ENCODE peak calls at places on chromosomes 5 and 9, in ten cellular contexts. H, K, X, A, U, D, V, E, J and Q are unnamed samples.

GRCh38 chr9:124040935-124041816 is 29.6 kb downstream of the LHX2 start:
- DNase-seq in A (peak), D (peak), K (no peak), H (peak), V (peak), E (no peak), X (no peak), U (no peak), J (peak), Q (no peak)

GRCh38 chr5:42836070-42836769 is 24.5 kb upstream of the SELENOP start:
- DNase-seq in H (no peak), E (no peak), J (no peak), K (no peak), U (no peak), V (no peak), X (no peak), A (no peak), D (no peak), Q (no peak)

GRCh38 chr5:172792693-172793570 is 21.9 kb upstream of the DUSP1 start:
- DNase-seq in U (no peak), E (no peak), A (no peak), D (no peak), K (no peak), X (no peak), V (no peak), J (no peak), H (no peak), Q (no peak)

GRCh38 chr5:132265336-132266030 is 8.0 kb downstream of the PDLIM4 start:
- DNase-seq in K (peak), D (peak), A (no peak), J (peak), H (no peak), V (peak), U (peak), X (peak), E (no peak), Q (peak)

GRCh38 chr5:138444774-138445546 is 6.1 kb downstream of the REEP2 start:
- DNase-seq in E (no peak), A (no peak), K (peak), D (no peak), H (no peak), X (no peak), V (no peak), J (no peak), U (no peak), Q (no peak)

GRCh38 chr9:86600291-86600690 is 246.1 kb upstream of the TUT7 start:
- DNase-seq in V (no peak), E (peak), U (no peak), J (no peak), A (no peak), K (no peak), X (peak), H (no peak), D (no peak), Q (no peak)

GRCh38 chr5:168916852-168917251 is 337.7 kb upstream of the PANK3 start:
- DNase-seq in A (no peak), K (no peak), E (no peak), J (no peak), U (no peak), V (no peak), H (no peak), X (peak), D (no peak), Q (no peak)

GRCh38 chr9:97462914-97463313 is 38.6 kb upstream of the TMOD1 start:
- DNase-seq in H (no peak), J (no peak), U (no peak), K (no peak), D (no peak), V (no peak), E (no peak), A (no peak), X (no peak), Q (no peak)

GRCh38 chr5:71932131-71932635 is 175.1 kb upstream of the MAP1B start:
- DNase-seq in X (peak), K (no peak), V (no peak), H (no peak), A (no peak), D (no peak), J (no peak), E (no peak), U (no peak), Q (no peak)

GRCh38 chr5:54063817-54064216 is 246.6 kb downstream of the ARL15 start:
- DNase-seq in V (no peak), D (no peak), K (no peak), U (peak), X (no peak), A (no peak), J (no peak), H (no peak), E (no peak), Q (no peak)

DNA sequence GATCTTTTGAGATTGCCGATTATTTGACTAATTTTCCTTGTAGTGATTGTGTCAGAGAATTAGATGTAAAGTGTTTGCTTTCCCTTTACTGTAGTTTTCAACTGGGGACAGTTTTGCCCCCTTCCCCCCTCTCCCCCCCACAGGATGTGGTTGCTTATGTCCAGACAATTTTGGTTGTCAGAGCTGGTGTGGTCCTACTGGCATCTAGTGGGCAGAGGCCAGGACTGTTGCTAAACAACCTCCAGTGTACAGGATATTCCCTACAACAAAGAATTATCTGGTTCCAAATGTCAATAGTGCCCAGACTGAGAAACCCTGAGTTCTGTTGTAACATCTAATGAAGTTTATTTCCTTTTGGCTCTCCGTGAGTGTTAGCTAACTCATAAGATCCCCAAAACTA is 20.0 kb downstream of the TMEFF1 start:
- DNase-seq in H (no peak), E (no peak), J (no peak), V (no peak), A (peak), X (no peak), U (no peak), D (no peak), K (no peak), Q (no peak)
- TF ChIP-seq CTCF in H (no peak), E (no peak), J (no peak), V (no peak), A (peak), X (no peak), U (peak), D (peak), K (no peak), Q (no peak)

DNA sequence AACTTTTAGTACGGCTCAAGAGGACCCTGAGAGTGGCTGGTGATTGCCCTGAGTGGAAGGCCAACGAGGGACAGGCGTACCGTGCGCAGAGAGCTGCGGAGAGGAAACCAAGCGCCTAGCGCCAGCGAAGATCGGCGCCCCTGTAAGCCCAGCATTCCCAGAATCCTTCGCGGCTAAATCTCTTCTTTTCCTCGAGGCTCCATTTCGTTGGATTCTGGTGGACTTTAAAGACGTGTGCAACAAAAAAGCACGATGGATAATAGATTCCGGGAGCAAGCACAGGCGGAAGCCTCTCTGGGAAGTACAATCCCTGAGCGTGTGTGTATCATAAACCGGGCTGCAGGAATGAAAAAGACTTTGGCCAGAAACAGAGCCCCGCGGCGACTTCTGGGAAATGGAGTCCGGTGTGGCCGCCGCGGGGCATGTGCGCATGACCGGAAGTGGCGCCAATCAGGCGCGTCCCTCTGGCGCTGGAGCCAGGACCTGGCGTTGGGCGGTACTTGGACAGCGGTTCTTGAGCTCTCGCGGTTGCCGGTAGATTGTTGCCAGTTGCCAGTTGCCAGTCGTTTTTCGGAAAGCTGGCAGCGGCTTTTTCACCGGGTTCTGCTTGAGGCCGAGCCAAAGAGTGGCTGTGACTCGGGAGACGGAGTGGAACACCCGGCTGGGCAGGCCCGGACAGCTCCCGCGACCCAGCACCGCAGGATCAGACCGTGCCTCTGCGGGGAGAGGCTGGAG is at the start of gene ZNF79:
- DNase-seq in A (peak), D (peak), X (peak), U (peak), E (no peak), H (peak), V (peak), J (peak), K (no peak), Q (peak)
- TF ChIP-seq CTCF in A (peak), D (no peak), X (no peak), U (no peak), E (no peak), H (no peak), V (no peak), J (no peak), K (no peak), Q (no peak)

GRCh38 chr9:84300271-84300670 is 40.3 kb downstream of the SLC28A3 start:
- DNase-seq in D (no peak), U (no peak), K (no peak), E (peak), A (no peak), V (no peak), X (peak), H (no peak), J (no peak), Q (no peak)

GRCh38 chr9:84293001-84293798 is 47.4 kb downstream of the SLC28A3 start:
- DNase-seq in V (peak), A (no peak), H (no peak), U (no peak), K (no peak), X (no peak), J (no peak), D (no peak), E (no peak), Q (no peak)

GRCh38 chr9:84296146-84296843 is 44.3 kb downstream of the SLC28A3 start:
- DNase-seq in V (peak), D (no peak), X (peak), A (no peak), J (no peak), U (peak), E (peak), H (peak), K (no peak), Q (no peak)

GRCh38 chr9:84297162-84297821 is 43.3 kb downstream of the SLC28A3 start:
- DNase-seq in X (peak), J (no peak), A (no peak), H (no peak), E (no peak), U (peak), K (no peak), V (no peak), D (no peak), Q (no peak)

DNA sequence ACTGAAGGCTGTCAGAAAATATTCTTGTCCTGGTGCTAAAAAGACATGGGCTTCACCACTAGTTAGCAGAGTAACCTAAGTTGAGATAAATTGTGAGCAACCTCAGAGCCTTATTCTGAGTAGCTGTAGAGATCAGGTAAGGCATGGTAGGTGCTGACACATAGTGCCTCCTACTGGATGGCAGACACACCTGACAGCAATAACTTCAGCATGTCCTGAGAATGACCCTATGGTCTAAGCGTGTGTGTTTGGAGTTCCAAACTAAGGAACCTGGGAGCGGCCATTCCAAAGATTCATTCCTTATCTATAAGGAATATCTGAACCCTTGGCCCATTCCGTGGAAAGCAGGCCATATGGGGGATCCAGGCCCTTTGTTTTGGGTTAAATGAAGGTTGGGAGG is 46.0 kb downstream of the SLC28A3 start:
- DNase-seq in K (no peak), D (no peak), V (peak), U (no peak), A (no peak), X (no peak), E (no peak), J (no peak), H (no peak), Q (no peak)
- TF ChIP-seq CTCF in K (no peak), D (no peak), V (peak), U (no peak), A (peak), X (peak), E (peak), J (no peak), H (no peak), Q (peak)

DNA sequence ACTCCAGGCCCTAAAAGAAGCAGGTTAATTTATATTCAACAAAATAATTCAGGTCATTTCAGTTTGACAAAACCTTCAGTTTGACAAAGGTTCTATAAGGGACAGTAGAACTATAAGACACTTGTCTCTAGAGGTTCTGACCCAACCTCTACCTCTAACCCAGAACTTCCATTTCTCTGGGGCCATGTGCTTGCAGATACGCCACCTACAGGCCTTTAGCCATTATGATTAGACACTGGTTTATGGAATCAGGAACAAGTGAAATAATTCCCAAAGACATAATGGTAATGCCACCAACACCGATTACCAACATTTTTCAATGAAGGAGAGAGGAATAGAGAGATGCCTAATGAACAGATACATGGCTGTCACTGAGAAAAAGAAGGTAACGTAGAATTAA is 733.9 kb downstream of the PRELID2 start:
- DNase-seq in D (no peak), J (no peak), A (peak), K (no peak), X (peak), U (no peak), E (no peak), V (peak), H (no peak), Q (no peak)
- TF ChIP-seq CTCF in D (no peak), J (no peak), A (peak), K (no peak), X (peak), U (peak), E (peak), V (peak), H (no peak), Q (peak)